ENCODE peak calls at places on chromosomes 6 and 20, in eight cellular contexts. One of them, this sample, is unnamed.

GRCh38 chr20:63322146-63322922 is 29.3 kb downstream of the COL20A1 start:
- DNase-seq in stimulated activated CD4-positive, alpha-beta T cell treated with anti-CD3 and anti-CD28 coated beads, TNF-alpha, amount 100 ng/mL, for 24 hours: no peak
- DNase-seq in psoas muscle: peak; percentile 34
- DNase-seq in cerebellar cortex: no peak
- DNase-seq in EL: no peak
- DNase-seq in activated naive CD4-positive, alpha-beta T cell treated with anti-CD3 and anti-CD28 coated beads, Interleukin-2, amount 10 ng/mL, durations not matched to agents 7 days and 5 days: peak; percentile 19
- DNase-seq in OCI-M1: no peak
- DNase-seq in T-cell: no peak
- DNase-seq in this sample: no peak

GRCh38 chr6:34809914-34810882 is 18.3 kb downstream of the BLTP3A start:
- DNase-seq in stimulated activated CD4-positive, alpha-beta T cell treated with anti-CD3 and anti-CD28 coated beads, TNF-alpha, amount 100 ng/mL, for 24 hours: no peak
- DNase-seq in OCI-M1: no peak
- DNase-seq in psoas muscle: no peak
- DNase-seq in activated naive CD4-positive, alpha-beta T cell treated with anti-CD3 and anti-CD28 coated beads, Interleukin-2, amount 10 ng/mL, durations not matched to agents 7 days and 5 days: no peak
- DNase-seq in cerebellar cortex: no peak
- DNase-seq in EL: peak; percentile 27
- DNase-seq in T-cell: no peak
- DNase-seq in this sample: no peak

GRCh38 chr6:42393339-42393738 is 58.4 kb downstream of the TRERF1 start:
- DNase-seq in EL: no peak
- DNase-seq in stimulated activated CD4-positive, alpha-beta T cell treated with anti-CD3 and anti-CD28 coated beads, TNF-alpha, amount 100 ng/mL, for 24 hours: no peak
- DNase-seq in T-cell: no peak
- DNase-seq in cerebellar cortex: no peak
- DNase-seq in activated naive CD4-positive, alpha-beta T cell treated with anti-CD3 and anti-CD28 coated beads, Interleukin-2, amount 10 ng/mL, durations not matched to agents 7 days and 5 days: no peak
- DNase-seq in OCI-M1: no peak
- DNase-seq in psoas muscle: no peak
- DNase-seq in this sample: no peak

GRCh38 chr6:116073765-116074450 is 13.2 kb upstream of the FRK start:
- DNase-seq in cerebellar cortex: no peak
- DNase-seq in stimulated activated CD4-positive, alpha-beta T cell treated with anti-CD3 and anti-CD28 coated beads, TNF-alpha, amount 100 ng/mL, for 24 hours: no peak
- DNase-seq in psoas muscle: no peak
- DNase-seq in OCI-M1: peak; percentile 9
- DNase-seq in activated naive CD4-positive, alpha-beta T cell treated with anti-CD3 and anti-CD28 coated beads, Interleukin-2, amount 10 ng/mL, durations not matched to agents 7 days and 5 days: no peak
- DNase-seq in T-cell: no peak
- DNase-seq in EL: peak; percentile 66
- DNase-seq in this sample: no peak

GRCh38 chr6:82862543-82862942 is 203.1 kb downstream of the UBE3D start:
- DNase-seq in EL: peak; percentile 91
- DNase-seq in psoas muscle: no peak
- DNase-seq in cerebellar cortex: no peak
- DNase-seq in stimulated activated CD4-positive, alpha-beta T cell treated with anti-CD3 and anti-CD28 coated beads, TNF-alpha, amount 100 ng/mL, for 24 hours: no peak
- DNase-seq in activated naive CD4-positive, alpha-beta T cell treated with anti-CD3 and anti-CD28 coated beads, Interleukin-2, amount 10 ng/mL, durations not matched to agents 7 days and 5 days: no peak
- DNase-seq in OCI-M1: no peak
- DNase-seq in T-cell: no peak
- DNase-seq in this sample: no peak

GRCh38 chr20:57389695-57390603 is 1.2 kb upstream of the RBM38 start:
- DNase-seq in activated naive CD4-positive, alpha-beta T cell treated with anti-CD3 and anti-CD28 coated beads, Interleukin-2, amount 10 ng/mL, durations not matched to agents 7 days and 5 days: peak; percentile 72
- DNase-seq in OCI-M1: no peak
- DNase-seq in EL: no peak
- DNase-seq in cerebellar cortex: no peak
- DNase-seq in stimulated activated CD4-positive, alpha-beta T cell treated with anti-CD3 and anti-CD28 coated beads, TNF-alpha, amount 100 ng/mL, for 24 hours: no peak
- DNase-seq in T-cell: peak; percentile 51
- DNase-seq in psoas muscle: peak; percentile 63
- DNase-seq in this sample: no peak

GRCh38 chr6:81988446-81988845 is 236.0 kb upstream of the TENT5A start:
- DNase-seq in cerebellar cortex: no peak
- DNase-seq in psoas muscle: no peak
- DNase-seq in T-cell: no peak
- DNase-seq in OCI-M1: peak; percentile 25
- DNase-seq in activated naive CD4-positive, alpha-beta T cell treated with anti-CD3 and anti-CD28 coated beads, Interleukin-2, amount 10 ng/mL, durations not matched to agents 7 days and 5 days: no peak
- DNase-seq in EL: peak; percentile 18
- DNase-seq in stimulated activated CD4-positive, alpha-beta T cell treated with anti-CD3 and anti-CD28 coated beads, TNF-alpha, amount 100 ng/mL, for 24 hours: no peak
- DNase-seq in this sample: no peak

GRCh38 chr20:49447946-49448809 is 34.3 kb downstream of the KCNB1 start:
- DNase-seq in stimulated activated CD4-positive, alpha-beta T cell treated with anti-CD3 and anti-CD28 coated beads, TNF-alpha, amount 100 ng/mL, for 24 hours: no peak
- DNase-seq in cerebellar cortex: no peak
- DNase-seq in psoas muscle: peak; percentile 81
- DNase-seq in OCI-M1: no peak
- DNase-seq in EL: no peak
- DNase-seq in T-cell: no peak
- DNase-seq in activated naive CD4-positive, alpha-beta T cell treated with anti-CD3 and anti-CD28 coated beads, Interleukin-2, amount 10 ng/mL, durations not matched to agents 7 days and 5 days: no peak
- DNase-seq in this sample: no peak

GRCh38 chr6:90078513-90079289 is 184.4 kb downstream of the GJA10 start:
- DNase-seq in T-cell: peak; percentile 23
- DNase-seq in EL: no peak
- DNase-seq in activated naive CD4-positive, alpha-beta T cell treated with anti-CD3 and anti-CD28 coated beads, Interleukin-2, amount 10 ng/mL, durations not matched to agents 7 days and 5 days: peak; percentile 57
- DNase-seq in stimulated activated CD4-positive, alpha-beta T cell treated with anti-CD3 and anti-CD28 coated beads, TNF-alpha, amount 100 ng/mL, for 24 hours: peak; percentile 60
- DNase-seq in OCI-M1: peak; percentile 93
- DNase-seq in cerebellar cortex: no peak
- DNase-seq in psoas muscle: no peak
- DNase-seq in this sample: no peak

GRCh38 chr6:9398794-9399373 is 963.5 kb upstream of the SLC35B3 start:
- DNase-seq in OCI-M1: no peak
- DNase-seq in T-cell: no peak
- DNase-seq in stimulated activated CD4-positive, alpha-beta T cell treated with anti-CD3 and anti-CD28 coated beads, TNF-alpha, amount 100 ng/mL, for 24 hours: no peak
- DNase-seq in psoas muscle: peak; percentile 44
- DNase-seq in cerebellar cortex: no peak
- DNase-seq in EL: no peak
- DNase-seq in activated naive CD4-positive, alpha-beta T cell treated with anti-CD3 and anti-CD28 coated beads, Interleukin-2, amount 10 ng/mL, durations not matched to agents 7 days and 5 days: no peak
- DNase-seq in this sample: no peak

GRCh38 chr6:132812255-132812732 is 2.1 kb upstream of the RPS12 start:
- DNase-seq in activated naive CD4-positive, alpha-beta T cell treated with anti-CD3 and anti-CD28 coated beads, Interleukin-2, amount 10 ng/mL, durations not matched to agents 7 days and 5 days: no peak
- DNase-seq in psoas muscle: no peak
- DNase-seq in stimulated activated CD4-positive, alpha-beta T cell treated with anti-CD3 and anti-CD28 coated beads, TNF-alpha, amount 100 ng/mL, for 24 hours: no peak
- DNase-seq in T-cell: no peak
- DNase-seq in cerebellar cortex: peak; percentile 34
- DNase-seq in EL: peak; percentile 37
- DNase-seq in OCI-M1: peak; percentile 85
- DNase-seq in this sample: no peak

GRCh38 chr6:56677559-56677958 is 34.9 kb upstream of the DST start:
- DNase-seq in psoas muscle: no peak
- DNase-seq in activated naive CD4-positive, alpha-beta T cell treated with anti-CD3 and anti-CD28 coated beads, Interleukin-2, amount 10 ng/mL, durations not matched to agents 7 days and 5 days: no peak
- DNase-seq in EL: peak; percentile 59
- DNase-seq in OCI-M1: no peak
- DNase-seq in T-cell: no peak
- DNase-seq in cerebellar cortex: no peak
- DNase-seq in stimulated activated CD4-positive, alpha-beta T cell treated with anti-CD3 and anti-CD28 coated beads, TNF-alpha, amount 100 ng/mL, for 24 hours: no peak
- DNase-seq in this sample: no peak

GRCh38 chr20:46814366-46815232 is 80.0 kb upstream of the EYA2 start:
- DNase-seq in T-cell: no peak
- DNase-seq in EL: peak; percentile 75
- DNase-seq in cerebellar cortex: no peak
- DNase-seq in OCI-M1: no peak
- DNase-seq in psoas muscle: no peak
- DNase-seq in activated naive CD4-positive, alpha-beta T cell treated with anti-CD3 and anti-CD28 coated beads, Interleukin-2, amount 10 ng/mL, durations not matched to agents 7 days and 5 days: no peak
- DNase-seq in stimulated activated CD4-positive, alpha-beta T cell treated with anti-CD3 and anti-CD28 coated beads, TNF-alpha, amount 100 ng/mL, for 24 hours: no peak
- DNase-seq in this sample: no peak

GRCh38 chr6:10613077-10613476 is 81.3 kb downstream of the C6orf52 start:
- DNase-seq in psoas muscle: no peak
- DNase-seq in OCI-M1: no peak
- DNase-seq in EL: peak; percentile 13
- DNase-seq in activated naive CD4-positive, alpha-beta T cell treated with anti-CD3 and anti-CD28 coated beads, Interleukin-2, amount 10 ng/mL, durations not matched to agents 7 days and 5 days: no peak
- DNase-seq in stimulated activated CD4-positive, alpha-beta T cell treated with anti-CD3 and anti-CD28 coated beads, TNF-alpha, amount 100 ng/mL, for 24 hours: no peak
- DNase-seq in T-cell: no peak
- DNase-seq in cerebellar cortex: no peak
- DNase-seq in this sample: no peak

GRCh38 chr6:89950879-89951391 is 56.7 kb downstream of the GJA10 start:
- DNase-seq in OCI-M1: no peak
- DNase-seq in T-cell: no peak
- DNase-seq in psoas muscle: no peak
- DNase-seq in cerebellar cortex: no peak
- DNase-seq in stimulated activated CD4-positive, alpha-beta T cell treated with anti-CD3 and anti-CD28 coated beads, TNF-alpha, amount 100 ng/mL, for 24 hours: no peak
- DNase-seq in activated naive CD4-positive, alpha-beta T cell treated with anti-CD3 and anti-CD28 coated beads, Interleukin-2, amount 10 ng/mL, durations not matched to agents 7 days and 5 days: no peak
- DNase-seq in EL: peak; percentile 56
- DNase-seq in this sample: no peak

GRCh38 chr6:132003516-132004178 is 52.5 kb upstream of the CCN2 start:
- DNase-seq in T-cell: no peak
- DNase-seq in OCI-M1: no peak
- DNase-seq in EL: no peak
- DNase-seq in stimulated activated CD4-positive, alpha-beta T cell treated with anti-CD3 and anti-CD28 coated beads, TNF-alpha, amount 100 ng/mL, for 24 hours: no peak
- DNase-seq in cerebellar cortex: no peak
- DNase-seq in activated naive CD4-positive, alpha-beta T cell treated with anti-CD3 and anti-CD28 coated beads, Interleukin-2, amount 10 ng/mL, durations not matched to agents 7 days and 5 days: no peak
- DNase-seq in psoas muscle: no peak
- DNase-seq in this sample: no peak

GRCh38 chr6:52573295-52573694 is 3.6 kb downstream of the TRAM2 start:
- DNase-seq in EL: peak; percentile 81
- DNase-seq in T-cell: no peak
- DNase-seq in activated naive CD4-positive, alpha-beta T cell treated with anti-CD3 and anti-CD28 coated beads, Interleukin-2, amount 10 ng/mL, durations not matched to agents 7 days and 5 days: no peak
- DNase-seq in cerebellar cortex: no peak
- DNase-seq in psoas muscle: no peak
- DNase-seq in stimulated activated CD4-positive, alpha-beta T cell treated with anti-CD3 and anti-CD28 coated beads, TNF-alpha, amount 100 ng/mL, for 24 hours: no peak
- DNase-seq in OCI-M1: no peak
- DNase-seq in this sample: no peak

GRCh38 chr6:71383476-71383875 is 94.9 kb downstream of the OGFRL1 start:
- DNase-seq in activated naive CD4-positive, alpha-beta T cell treated with anti-CD3 and anti-CD28 coated beads, Interleukin-2, amount 10 ng/mL, durations not matched to agents 7 days and 5 days: no peak
- DNase-seq in OCI-M1: no peak
- DNase-seq in psoas muscle: no peak
- DNase-seq in stimulated activated CD4-positive, alpha-beta T cell treated with anti-CD3 and anti-CD28 coated beads, TNF-alpha, amount 100 ng/mL, for 24 hours: no peak
- DNase-seq in EL: no peak
- DNase-seq in T-cell: no peak
- DNase-seq in cerebellar cortex: no peak
- DNase-seq in this sample: no peak

GRCh38 chr20:24684954-24685691 is 215.7 kb downstream of the SYNDIG1 start:
- DNase-seq in activated naive CD4-positive, alpha-beta T cell treated with anti-CD3 and anti-CD28 coated beads, Interleukin-2, amount 10 ng/mL, durations not matched to agents 7 days and 5 days: no peak
- DNase-seq in OCI-M1: no peak
- DNase-seq in stimulated activated CD4-positive, alpha-beta T cell treated with anti-CD3 and anti-CD28 coated beads, TNF-alpha, amount 100 ng/mL, for 24 hours: no peak
- DNase-seq in cerebellar cortex: peak; percentile 21
- DNase-seq in psoas muscle: no peak
- DNase-seq in T-cell: no peak
- DNase-seq in EL: no peak
- DNase-seq in this sample: no peak

GRCh38 chr6:11766589-11767450 is 11.8 kb downstream of the ADTRP start:
- DNase-seq in EL: peak; percentile 97
- DNase-seq in stimulated activated CD4-positive, alpha-beta T cell treated with anti-CD3 and anti-CD28 coated beads, TNF-alpha, amount 100 ng/mL, for 24 hours: no peak
- DNase-seq in psoas muscle: no peak
- DNase-seq in OCI-M1: no peak
- DNase-seq in cerebellar cortex: no peak
- DNase-seq in T-cell: no peak
- DNase-seq in activated naive CD4-positive, alpha-beta T cell treated with anti-CD3 and anti-CD28 coated beads, Interleukin-2, amount 10 ng/mL, durations not matched to agents 7 days and 5 days: no peak
- DNase-seq in this sample: no peak

GRCh38 chr6:143027058-143027457 is 33.6 kb upstream of the AIG1 start:
- DNase-seq in OCI-M1: peak; percentile 45
- DNase-seq in cerebellar cortex: peak; percentile 28
- DNase-seq in psoas muscle: peak; percentile 60
- DNase-seq in activated naive CD4-positive, alpha-beta T cell treated with anti-CD3 and anti-CD28 coated beads, Interleukin-2, amount 10 ng/mL, durations not matched to agents 7 days and 5 days: peak; percentile 60
- DNase-seq in EL: peak; percentile 28
- DNase-seq in stimulated activated CD4-positive, alpha-beta T cell treated with anti-CD3 and anti-CD28 coated beads, TNF-alpha, amount 100 ng/mL, for 24 hours: peak; percentile 6
- DNase-seq in T-cell: peak; percentile 14
- DNase-seq in this sample: no peak

GRCh38 chr20:63132715-63133471 is 83.0 kb downstream of the YTHDF1 start:
- DNase-seq in OCI-M1: no peak
- DNase-seq in cerebellar cortex: no peak
- DNase-seq in T-cell: no peak
- DNase-seq in activated naive CD4-positive, alpha-beta T cell treated with anti-CD3 and anti-CD28 coated beads, Interleukin-2, amount 10 ng/mL, durations not matched to agents 7 days and 5 days: peak; percentile 17
- DNase-seq in psoas muscle: peak; percentile 26
- DNase-seq in EL: no peak
- DNase-seq in stimulated activated CD4-positive, alpha-beta T cell treated with anti-CD3 and anti-CD28 coated beads, TNF-alpha, amount 100 ng/mL, for 24 hours: no peak
- DNase-seq in this sample: no peak

GRCh38 chr20:19893356-19893755 is 123.8 kb upstream of the NAA20 start:
- DNase-seq in activated naive CD4-positive, alpha-beta T cell treated with anti-CD3 and anti-CD28 coated beads, Interleukin-2, amount 10 ng/mL, durations not matched to agents 7 days and 5 days: no peak
- DNase-seq in OCI-M1: no peak
- DNase-seq in cerebellar cortex: no peak
- DNase-seq in stimulated activated CD4-positive, alpha-beta T cell treated with anti-CD3 and anti-CD28 coated beads, TNF-alpha, amount 100 ng/mL, for 24 hours: no peak
- DNase-seq in T-cell: no peak
- DNase-seq in psoas muscle: no peak
- DNase-seq in EL: peak; percentile 31
- DNase-seq in this sample: no peak

GRCh38 chr6:138540468-138540867 is 41.2 kb upstream of the NHSL1 start:
- DNase-seq in stimulated activated CD4-positive, alpha-beta T cell treated with anti-CD3 and anti-CD28 coated beads, TNF-alpha, amount 100 ng/mL, for 24 hours: no peak
- DNase-seq in EL: peak; percentile 64
- DNase-seq in psoas muscle: no peak
- DNase-seq in activated naive CD4-positive, alpha-beta T cell treated with anti-CD3 and anti-CD28 coated beads, Interleukin-2, amount 10 ng/mL, durations not matched to agents 7 days and 5 days: no peak
- DNase-seq in cerebellar cortex: no peak
- DNase-seq in T-cell: no peak
- DNase-seq in OCI-M1: no peak
- DNase-seq in this sample: no peak

GRCh38 chr6:6178795-6179194 is 141.7 kb downstream of the F13A1 start:
- DNase-seq in cerebellar cortex: no peak
- DNase-seq in EL: no peak
- DNase-seq in OCI-M1: no peak
- DNase-seq in activated naive CD4-positive, alpha-beta T cell treated with anti-CD3 and anti-CD28 coated beads, Interleukin-2, amount 10 ng/mL, durations not matched to agents 7 days and 5 days: no peak
- DNase-seq in T-cell: no peak
- DNase-seq in psoas muscle: no peak
- DNase-seq in stimulated activated CD4-positive, alpha-beta T cell treated with anti-CD3 and anti-CD28 coated beads, TNF-alpha, amount 100 ng/mL, for 24 hours: no peak
- DNase-seq in this sample: no peak

GRCh38 chr6:70456725-70457124 is 43.4 kb downstream of the FAM135A start:
- DNase-seq in OCI-M1: no peak
- DNase-seq in EL: no peak
- DNase-seq in stimulated activated CD4-positive, alpha-beta T cell treated with anti-CD3 and anti-CD28 coated beads, TNF-alpha, amount 100 ng/mL, for 24 hours: no peak
- DNase-seq in T-cell: no peak
- DNase-seq in psoas muscle: no peak
- DNase-seq in activated naive CD4-positive, alpha-beta T cell treated with anti-CD3 and anti-CD28 coated beads, Interleukin-2, amount 10 ng/mL, durations not matched to agents 7 days and 5 days: no peak
- DNase-seq in cerebellar cortex: no peak
- DNase-seq in this sample: no peak

GRCh38 chr6:127550403-127550802 is 26.6 kb upstream of the C6orf58 start:
- DNase-seq in psoas muscle: no peak
- DNase-seq in EL: peak; percentile 67
- DNase-seq in T-cell: no peak
- DNase-seq in activated naive CD4-positive, alpha-beta T cell treated with anti-CD3 and anti-CD28 coated beads, Interleukin-2, amount 10 ng/mL, durations not matched to agents 7 days and 5 days: no peak
- DNase-seq in cerebellar cortex: no peak
- DNase-seq in OCI-M1: no peak
- DNase-seq in stimulated activated CD4-positive, alpha-beta T cell treated with anti-CD3 and anti-CD28 coated beads, TNF-alpha, amount 100 ng/mL, for 24 hours: no peak
- DNase-seq in this sample: no peak

GRCh38 chr6:21263531-21264287 is 329.8 kb upstream of the SOX4 start:
- DNase-seq in stimulated activated CD4-positive, alpha-beta T cell treated with anti-CD3 and anti-CD28 coated beads, TNF-alpha, amount 100 ng/mL, for 24 hours: no peak
- DNase-seq in OCI-M1: peak; percentile 15
- DNase-seq in activated naive CD4-positive, alpha-beta T cell treated with anti-CD3 and anti-CD28 coated beads, Interleukin-2, amount 10 ng/mL, durations not matched to agents 7 days and 5 days: no peak
- DNase-seq in cerebellar cortex: no peak
- DNase-seq in EL: peak; percentile 64
- DNase-seq in T-cell: no peak
- DNase-seq in psoas muscle: no peak
- DNase-seq in this sample: no peak

GRCh38 chr6:13194852-13195251 is 133.5 kb downstream of the TBC1D7 start:
- DNase-seq in cerebellar cortex: peak; percentile 26
- DNase-seq in activated naive CD4-positive, alpha-beta T cell treated with anti-CD3 and anti-CD28 coated beads, Interleukin-2, amount 10 ng/mL, durations not matched to agents 7 days and 5 days: no peak
- DNase-seq in OCI-M1: peak; percentile 89
- DNase-seq in stimulated activated CD4-positive, alpha-beta T cell treated with anti-CD3 and anti-CD28 coated beads, TNF-alpha, amount 100 ng/mL, for 24 hours: no peak
- DNase-seq in psoas muscle: peak; percentile 52
- DNase-seq in T-cell: no peak
- DNase-seq in EL: peak; percentile 63
- DNase-seq in this sample: peak; percentile 4

GRCh38 chr6:6897140-6897539 is 210.6 kb upstream of the RREB1 start:
- DNase-seq in cerebellar cortex: no peak
- DNase-seq in psoas muscle: no peak
- DNase-seq in activated naive CD4-positive, alpha-beta T cell treated with anti-CD3 and anti-CD28 coated beads, Interleukin-2, amount 10 ng/mL, durations not matched to agents 7 days and 5 days: no peak
- DNase-seq in OCI-M1: no peak
- DNase-seq in EL: no peak
- DNase-seq in stimulated activated CD4-positive, alpha-beta T cell treated with anti-CD3 and anti-CD28 coated beads, TNF-alpha, amount 100 ng/mL, for 24 hours: no peak
- DNase-seq in T-cell: no peak
- DNase-seq in this sample: no peak

GRCh38 chr6:18101271-18101670 is 21.2 kb downstream of the NHLRC1 start:
- DNase-seq in cerebellar cortex: no peak
- DNase-seq in psoas muscle: no peak
- DNase-seq in stimulated activated CD4-positive, alpha-beta T cell treated with anti-CD3 and anti-CD28 coated beads, TNF-alpha, amount 100 ng/mL, for 24 hours: no peak
- DNase-seq in OCI-M1: no peak
- DNase-seq in activated naive CD4-positive, alpha-beta T cell treated with anti-CD3 and anti-CD28 coated beads, Interleukin-2, amount 10 ng/mL, durations not matched to agents 7 days and 5 days: no peak
- DNase-seq in T-cell: no peak
- DNase-seq in EL: peak; percentile 60
- DNase-seq in this sample: no peak

GRCh38 chr6:38107073-38107472 is 287.5 kb downstream of the ZFAND3 start:
- DNase-seq in activated naive CD4-positive, alpha-beta T cell treated with anti-CD3 and anti-CD28 coated beads, Interleukin-2, amount 10 ng/mL, durations not matched to agents 7 days and 5 days: no peak
- DNase-seq in OCI-M1: no peak
- DNase-seq in cerebellar cortex: no peak
- DNase-seq in EL: no peak
- DNase-seq in stimulated activated CD4-positive, alpha-beta T cell treated with anti-CD3 and anti-CD28 coated beads, TNF-alpha, amount 100 ng/mL, for 24 hours: no peak
- DNase-seq in T-cell: no peak
- DNase-seq in psoas muscle: no peak
- DNase-seq in this sample: no peak

GRCh38 chr6:9126845-9127560 is 691.7 kb upstream of the SLC35B3 start:
- DNase-seq in OCI-M1: no peak
- DNase-seq in stimulated activated CD4-positive, alpha-beta T cell treated with anti-CD3 and anti-CD28 coated beads, TNF-alpha, amount 100 ng/mL, for 24 hours: no peak
- DNase-seq in T-cell: no peak
- DNase-seq in psoas muscle: no peak
- DNase-seq in cerebellar cortex: no peak
- DNase-seq in activated naive CD4-positive, alpha-beta T cell treated with anti-CD3 and anti-CD28 coated beads, Interleukin-2, amount 10 ng/mL, durations not matched to agents 7 days and 5 days: no peak
- DNase-seq in EL: peak; percentile 96
- DNase-seq in this sample: no peak

GRCh38 chr6:56718236-56718635 is 75.5 kb upstream of the DST start:
- DNase-seq in OCI-M1: no peak
- DNase-seq in T-cell: no peak
- DNase-seq in psoas muscle: no peak
- DNase-seq in activated naive CD4-positive, alpha-beta T cell treated with anti-CD3 and anti-CD28 coated beads, Interleukin-2, amount 10 ng/mL, durations not matched to agents 7 days and 5 days: no peak
- DNase-seq in cerebellar cortex: no peak
- DNase-seq in stimulated activated CD4-positive, alpha-beta T cell treated with anti-CD3 and anti-CD28 coated beads, TNF-alpha, amount 100 ng/mL, for 24 hours: no peak
- DNase-seq in EL: no peak
- DNase-seq in this sample: no peak

This sample was measured in cerebellum.